ENCODE peak calls at places on chromosomes 3 and 15, in six cellular contexts. K is hepatocyte; F is activated CD4-positive, alpha-beta T cell treated with anti-CD3 and anti-CD28 coated beads, Interleukin-2, amount 50 U/mL, for 1 hour; M is CD4-positive, alpha-beta memory T cell; R is cardiac fibroblast; Q is ecto neural progenitor cell. N is an unnamed sample.

GRCh38 chr3:119352863-119353527 is 58.8 kb downstream of the ARHGAP31 start:
- DNase-seq in Q (no peak), F (no peak), R (peak; percentile 87), K (peak; percentile 50), M (peak; percentile 36), N (peak; percentile 71)

GRCh38 chr3:123658118-123658859 is 73.4 kb upstream of the HACD2 start:
- DNase-seq in R (peak; percentile 86), M (no peak), K (no peak), Q (no peak), F (no peak), N (no peak)

GRCh38 chr3:133038089-133038730 is at the start of gene TMEM108:
- DNase-seq in M (no peak), F (no peak), K (peak; percentile 91), Q (peak; percentile 95), R (peak; percentile 36), N (peak; percentile 75)

GRCh38 chr15:85414495-85414894 is 34.1 kb downstream of the AKAP13 start:
- DNase-seq in M (peak; percentile 14), Q (no peak), F (no peak), R (peak; percentile 63), K (no peak), N (no peak)

GRCh38 chr15:40917585-40917984 is 11.6 kb upstream of the DLL4 start:
- DNase-seq in R (no peak), F (no peak), Q (no peak), M (no peak), K (no peak), N (no peak)

GRCh38 chr3:46585799-46586693 is 19.9 kb upstream of the LRRC2 start:
- DNase-seq in Q (no peak), F (no peak), R (no peak), M (no peak), K (peak; percentile 50), N (no peak)

GRCh38 chr3:159830523-159831151 is 158.0 kb upstream of the IL12A start:
- DNase-seq in R (no peak), M (no peak), Q (no peak), K (no peak), F (no peak), N (no peak)

GRCh38 chr15:90075420-90076289 is 26.6 kb downstream of the IDH2 start:
- DNase-seq in F (no peak), M (no peak), K (peak; percentile 66), R (no peak), Q (no peak), N (peak; percentile 91)